ENCODE peak calls at places on chromosomes 7 and 10, in five cellular contexts. One of them, this sample, is unnamed.

GRCh38 chr7:545470-545869 is 25.8 kb upstream of the PDGFA start:
- DNase-seq in A549: no peak
- DNase-seq in astrocyte of the cerebellum: no peak
- DNase-seq in AG09309: no peak
- DNase-seq in HFF-Myc: no peak
- DNase-seq in this sample: peak

GRCh38 chr10:93425861-93426260 is 56.3 kb downstream of the MYOF start:
- DNase-seq in astrocyte of the cerebellum: no peak
- DNase-seq in AG09309: no peak
- DNase-seq in HFF-Myc: no peak
- DNase-seq in A549: no peak
- DNase-seq in this sample: no peak

GRCh38 chr7:95581446-95581845 is 14.9 kb downstream of the PDK4 start:
- DNase-seq in HFF-Myc: no peak
- DNase-seq in A549: peak
- DNase-seq in astrocyte of the cerebellum: no peak
- DNase-seq in AG09309: no peak
- DNase-seq in this sample: no peak

GRCh38 chr7:120272896-120273475 is at the start of gene KCND2:
- DNase-seq in A549: no peak
- DNase-seq in AG09309: no peak
- DNase-seq in HFF-Myc: no peak
- DNase-seq in astrocyte of the cerebellum: no peak
- DNase-seq in this sample: peak

GRCh38 chr10:95279042-95279820 is 11.6 kb downstream of the PDLIM1 start:
- DNase-seq in HFF-Myc: peak
- DNase-seq in A549: peak
- DNase-seq in AG09309: no peak
- DNase-seq in astrocyte of the cerebellum: no peak
- DNase-seq in this sample: no peak

GRCh38 chr10:119761106-119761505 is 35.3 kb downstream of the INPP5F start:
- DNase-seq in A549: no peak
- DNase-seq in HFF-Myc: peak
- DNase-seq in AG09309: peak
- DNase-seq in astrocyte of the cerebellum: peak
- DNase-seq in this sample: no peak

GRCh38 chr10:71006497-71006896 is 118.1 kb upstream of the PCBD1 start:
- DNase-seq in A549: no peak
- DNase-seq in AG09309: no peak
- DNase-seq in astrocyte of the cerebellum: no peak
- DNase-seq in HFF-Myc: no peak
- DNase-seq in this sample: peak

GRCh38 chr10:96577037-96577436 is 9.8 kb downstream of the TM9SF3 start:
- DNase-seq in HFF-Myc: no peak
- DNase-seq in AG09309: no peak
- DNase-seq in astrocyte of the cerebellum: no peak
- DNase-seq in A549: peak
- DNase-seq in this sample: no peak

DNA sequence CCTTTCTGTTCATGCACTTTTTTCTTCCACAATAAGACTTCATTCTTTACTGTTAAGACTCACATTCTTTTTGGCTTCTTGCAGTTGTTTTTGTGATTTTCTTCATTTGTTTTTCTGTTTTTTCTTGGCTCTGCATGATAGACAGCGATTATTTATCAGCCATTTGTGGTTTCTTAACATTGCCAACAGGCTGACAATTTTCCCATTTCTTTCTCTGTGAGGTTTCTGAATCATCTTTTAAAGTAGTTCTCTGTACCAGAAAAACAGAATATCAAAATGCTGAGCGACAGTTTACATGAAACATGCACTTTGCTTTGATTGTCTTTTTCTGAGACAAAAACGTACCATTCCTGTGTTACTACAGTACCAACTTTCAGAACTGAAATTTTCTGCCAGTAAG is 334.2 kb upstream of the MAGI2 start:
- DNase-seq in A549: no peak
- DNase-seq in AG09309: peak
- DNase-seq in HFF-Myc: no peak
- DNase-seq in astrocyte of the cerebellum: no peak
- DNase-seq in this sample: no peak
- H3K4me3 ChIP-seq in A549: no peak
- H3K4me3 ChIP-seq in AG09309: no peak
- H3K4me3 ChIP-seq in HFF-Myc: no peak
- H3K4me3 ChIP-seq in astrocyte of the cerebellum: no peak
- H3K4me3 ChIP-seq in this sample: no peak

GRCh38 chr7:108455833-108456677 is at the start of gene NRCAM:
- DNase-seq in AG09309: no peak
- DNase-seq in HFF-Myc: no peak
- DNase-seq in astrocyte of the cerebellum: no peak
- DNase-seq in A549: peak
- DNase-seq in this sample: peak
- H3K4me3 ChIP-seq in AG09309: peak
- H3K4me3 ChIP-seq in HFF-Myc: peak
- H3K4me3 ChIP-seq in astrocyte of the cerebellum: peak
- H3K4me3 ChIP-seq in A549: peak
- H3K4me3 ChIP-seq in this sample: peak

GRCh38 chr7:28732037-28732869 is 225.9 kb downstream of the TRIL start:
- DNase-seq in astrocyte of the cerebellum: peak
- DNase-seq in AG09309: no peak
- DNase-seq in A549: peak
- DNase-seq in HFF-Myc: peak
- DNase-seq in this sample: no peak
- H3K4me3 ChIP-seq in astrocyte of the cerebellum: no peak
- H3K4me3 ChIP-seq in AG09309: no peak
- H3K4me3 ChIP-seq in A549: no peak
- H3K4me3 ChIP-seq in HFF-Myc: no peak
- H3K4me3 ChIP-seq in this sample: peak

GRCh38 chr7:135802697-135803096 is 54.1 kb upstream of the FAM180A start:
- DNase-seq in HFF-Myc: no peak
- DNase-seq in AG09309: no peak
- DNase-seq in astrocyte of the cerebellum: no peak
- DNase-seq in A549: no peak
- DNase-seq in this sample: no peak

GRCh38 chr7:135800560-135800959 is 51.9 kb upstream of the FAM180A start:
- DNase-seq in HFF-Myc: no peak
- DNase-seq in astrocyte of the cerebellum: no peak
- DNase-seq in AG09309: no peak
- DNase-seq in A549: no peak
- DNase-seq in this sample: peak

GRCh38 chr7:135801877-135802276 is 53.3 kb upstream of the FAM180A start:
- DNase-seq in A549: no peak
- DNase-seq in HFF-Myc: no peak
- DNase-seq in astrocyte of the cerebellum: no peak
- DNase-seq in AG09309: no peak
- DNase-seq in this sample: no peak

GRCh38 chr7:135799881-135800280 is 51.3 kb upstream of the FAM180A start:
- DNase-seq in AG09309: no peak
- DNase-seq in HFF-Myc: no peak
- DNase-seq in astrocyte of the cerebellum: no peak
- DNase-seq in A549: no peak
- DNase-seq in this sample: no peak

GRCh38 chr7:135801045-135801693 is 52.6 kb upstream of the FAM180A start:
- DNase-seq in astrocyte of the cerebellum: peak
- DNase-seq in A549: peak
- DNase-seq in AG09309: peak
- DNase-seq in HFF-Myc: peak
- DNase-seq in this sample: no peak
- H3K4me3 ChIP-seq in astrocyte of the cerebellum: no peak
- H3K4me3 ChIP-seq in A549: no peak
- H3K4me3 ChIP-seq in AG09309: no peak
- H3K4me3 ChIP-seq in HFF-Myc: no peak
- H3K4me3 ChIP-seq in this sample: peak

DNA sequence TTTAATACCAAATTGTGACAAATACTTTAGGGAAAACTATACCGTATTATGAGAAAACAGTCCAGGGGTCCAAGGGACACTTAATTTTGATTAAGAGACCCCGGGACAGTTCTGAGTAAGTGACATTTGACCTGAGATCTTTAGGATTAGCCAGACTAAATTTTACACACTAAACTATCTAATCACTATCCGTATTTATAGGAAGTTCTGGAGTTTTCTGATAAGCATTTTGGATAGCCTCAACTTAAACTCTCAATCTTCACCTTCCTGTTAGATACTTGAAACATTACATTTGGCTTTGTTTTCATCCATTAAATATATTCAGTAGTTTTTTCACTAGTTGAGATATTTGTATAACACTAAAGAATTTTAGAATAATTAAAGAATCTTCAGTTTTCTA is 5.4 kb downstream of the PIK3CG start:
- DNase-seq in AG09309: no peak
- DNase-seq in HFF-Myc: no peak
- DNase-seq in A549: no peak
- DNase-seq in astrocyte of the cerebellum: no peak
- DNase-seq in this sample: no peak
- H3K4me3 ChIP-seq in AG09309: no peak
- H3K4me3 ChIP-seq in HFF-Myc: no peak
- H3K4me3 ChIP-seq in A549: no peak
- H3K4me3 ChIP-seq in astrocyte of the cerebellum: no peak
- H3K4me3 ChIP-seq in this sample: no peak

DNA sequence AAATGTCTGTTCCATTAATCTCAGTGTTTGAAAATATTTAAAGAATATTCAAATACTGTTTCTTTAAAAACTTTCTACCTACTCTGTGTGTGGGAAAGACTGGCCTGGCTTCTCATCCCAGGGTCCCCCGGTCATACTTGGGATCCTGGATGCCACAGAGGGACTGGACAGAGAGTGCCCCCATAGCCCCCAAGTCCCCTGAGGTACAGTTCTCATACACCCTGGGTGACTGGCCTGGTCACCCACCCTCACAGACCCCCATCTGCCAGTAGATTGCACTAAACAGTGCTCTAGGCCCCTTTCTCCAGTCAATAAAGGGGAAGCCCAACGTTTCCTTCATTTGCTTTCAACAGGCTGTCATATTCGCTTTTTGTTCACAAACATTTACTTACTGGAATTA is 3.0 kb downstream of the TMEM273 start:
- DNase-seq in AG09309: no peak
- DNase-seq in astrocyte of the cerebellum: no peak
- DNase-seq in A549: no peak
- DNase-seq in HFF-Myc: no peak
- DNase-seq in this sample: no peak
- H3K4me3 ChIP-seq in AG09309: no peak
- H3K4me3 ChIP-seq in astrocyte of the cerebellum: no peak
- H3K4me3 ChIP-seq in A549: no peak
- H3K4me3 ChIP-seq in HFF-Myc: no peak
- H3K4me3 ChIP-seq in this sample: no peak

DNA sequence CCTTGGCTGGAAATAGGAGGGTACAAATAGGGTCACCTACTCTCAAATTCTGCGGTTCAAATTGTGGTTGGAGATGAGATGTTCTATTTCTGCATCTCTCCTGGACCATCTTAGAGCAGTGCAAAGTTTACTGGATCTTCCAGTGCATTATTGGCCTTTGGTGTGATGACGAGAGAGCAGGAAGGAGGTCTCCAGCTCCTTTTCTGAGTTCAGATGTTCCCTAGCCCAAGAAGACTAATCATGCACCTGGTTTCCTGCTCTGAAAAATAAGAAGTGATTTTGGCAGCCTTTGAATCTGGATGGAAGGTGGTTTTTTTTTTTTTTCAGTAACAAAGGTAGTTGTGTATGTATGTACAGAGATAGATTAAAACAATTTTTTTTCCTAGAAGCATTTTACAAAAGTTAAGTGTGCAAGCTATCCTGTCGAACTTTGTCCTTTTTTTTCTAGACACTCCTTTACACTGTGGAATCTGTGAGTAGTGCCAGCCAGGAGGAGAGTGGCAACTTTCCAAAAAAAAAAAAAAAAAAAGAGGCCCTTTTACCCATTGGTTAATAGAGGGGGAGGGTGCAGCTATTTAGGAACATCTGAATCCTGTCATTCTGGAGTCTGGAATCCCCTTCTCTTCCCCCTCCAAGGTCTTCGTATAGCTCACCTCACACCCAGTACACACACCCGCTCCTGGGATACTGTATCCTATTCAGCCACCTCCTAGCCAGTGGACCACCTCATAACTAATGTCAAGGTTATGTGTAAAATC is 26.3 kb downstream of the PAPSS2 start:
- DNase-seq in HFF-Myc: no peak
- DNase-seq in AG09309: no peak
- DNase-seq in astrocyte of the cerebellum: no peak
- DNase-seq in A549: no peak
- DNase-seq in this sample: no peak
- H3K4me3 ChIP-seq in HFF-Myc: no peak
- H3K4me3 ChIP-seq in AG09309: no peak
- H3K4me3 ChIP-seq in astrocyte of the cerebellum: no peak
- H3K4me3 ChIP-seq in A549: no peak
- H3K4me3 ChIP-seq in this sample: no peak

This sample was measured in aorta.